ENCODE peak calls at places on chromosomes 4 and X, in eight cellular contexts. One of them, this sample, is unnamed.

GRCh38 chr4:155741546-155741945 is 17.3 kb upstream of the GUCY1B1 start:
- DNase-seq in heart left ventricle: no peak
- DNase-seq in GM13977: no peak
- DNase-seq in AG09309: no peak
- DNase-seq in upper lobe of right lung: no peak
- DNase-seq in WERI-Rb-1: no peak
- DNase-seq in RWPE1: no peak
- DNase-seq in B cell: no peak
- DNase-seq in this sample: no peak

GRCh38 chrX:115968436-115969252 is 201.9 kb upstream of the AGTR2 start:
- DNase-seq in heart left ventricle: peak
- DNase-seq in GM13977: peak
- DNase-seq in AG09309: no peak
- DNase-seq in upper lobe of right lung: peak
- DNase-seq in WERI-Rb-1: no peak
- DNase-seq in RWPE1: peak
- DNase-seq in B cell: no peak
- DNase-seq in this sample: peak

GRCh38 chr4:149164282-149164681 is 651.4 kb downstream of the IQCM start:
- DNase-seq in heart left ventricle: no peak
- DNase-seq in GM13977: no peak
- DNase-seq in AG09309: peak
- DNase-seq in upper lobe of right lung: no peak
- DNase-seq in WERI-Rb-1: no peak
- DNase-seq in RWPE1: no peak
- DNase-seq in B cell: no peak
- DNase-seq in this sample: no peak

GRCh38 chrX:132216806-132217202 is 2.4 kb downstream of the RAP2C start:
- DNase-seq in heart left ventricle: no peak
- DNase-seq in GM13977: no peak
- DNase-seq in AG09309: no peak
- DNase-seq in upper lobe of right lung: no peak
- DNase-seq in WERI-Rb-1: no peak
- DNase-seq in RWPE1: no peak
- DNase-seq in B cell: peak
- DNase-seq in this sample: no peak

GRCh38 chrX:129452523-129452922 is 70.8 kb downstream of the SMARCA1 start:
- DNase-seq in heart left ventricle: no peak
- DNase-seq in GM13977: no peak
- DNase-seq in AG09309: no peak
- DNase-seq in upper lobe of right lung: no peak
- DNase-seq in WERI-Rb-1: no peak
- DNase-seq in RWPE1: no peak
- DNase-seq in B cell: no peak
- DNase-seq in this sample: no peak

GRCh38 chrX:5733483-5733882 is 495.2 kb downstream of the NLGN4X start:
- DNase-seq in heart left ventricle: no peak
- DNase-seq in GM13977: no peak
- DNase-seq in AG09309: no peak
- DNase-seq in upper lobe of right lung: no peak
- DNase-seq in WERI-Rb-1: no peak
- DNase-seq in RWPE1: no peak
- DNase-seq in B cell: no peak
- DNase-seq in this sample: no peak

GRCh38 chr4:132863619-132864018 is 285.5 kb upstream of the PCDH10 start:
- DNase-seq in heart left ventricle: no peak
- DNase-seq in GM13977: no peak
- DNase-seq in AG09309: no peak
- DNase-seq in upper lobe of right lung: no peak
- DNase-seq in WERI-Rb-1: no peak
- DNase-seq in RWPE1: no peak
- DNase-seq in B cell: no peak
- DNase-seq in this sample: no peak

GRCh38 chrX:49915352-49916222 is 6.8 kb upstream of the CLCN5 start:
- DNase-seq in heart left ventricle: peak
- DNase-seq in GM13977: peak
- DNase-seq in AG09309: peak
- DNase-seq in upper lobe of right lung: no peak
- DNase-seq in WERI-Rb-1: peak
- DNase-seq in RWPE1: peak
- DNase-seq in B cell: peak
- DNase-seq in this sample: peak

GRCh38 chr4:51885371-51885770 is 42.4 kb downstream of the DCUN1D4 start:
- DNase-seq in heart left ventricle: no peak
- DNase-seq in GM13977: peak
- DNase-seq in AG09309: no peak
- DNase-seq in upper lobe of right lung: no peak
- DNase-seq in WERI-Rb-1: no peak
- DNase-seq in RWPE1: peak
- DNase-seq in B cell: no peak
- DNase-seq in this sample: no peak

GRCh38 chrX:24245201-24245600 is 68.7 kb downstream of the SUPT20HL2 start:
- DNase-seq in heart left ventricle: no peak
- DNase-seq in GM13977: no peak
- DNase-seq in AG09309: peak
- DNase-seq in upper lobe of right lung: no peak
- DNase-seq in WERI-Rb-1: peak
- DNase-seq in RWPE1: peak
- DNase-seq in B cell: no peak
- DNase-seq in this sample: no peak

GRCh38 chrX:829145-829544 is 198.6 kb downstream of the SHOX start:
- DNase-seq in heart left ventricle: no peak
- DNase-seq in GM13977: no peak
- DNase-seq in AG09309: no peak
- DNase-seq in upper lobe of right lung: no peak
- DNase-seq in WERI-Rb-1: no peak
- DNase-seq in RWPE1: no peak
- DNase-seq in B cell: no peak
- DNase-seq in this sample: no peak

GRCh38 chr4:65668201-65669007 is 1.9 kb downstream of the EPHA5 start:
- DNase-seq in heart left ventricle: no peak
- DNase-seq in GM13977: no peak
- DNase-seq in AG09309: no peak
- DNase-seq in upper lobe of right lung: peak
- DNase-seq in WERI-Rb-1: peak
- DNase-seq in RWPE1: no peak
- DNase-seq in B cell: no peak
- DNase-seq in this sample: peak

GRCh38 chr4:151407018-151407417 is 2.0 kb upstream of the FHIP1A start:
- DNase-seq in heart left ventricle: no peak
- DNase-seq in GM13977: no peak
- DNase-seq in AG09309: no peak
- DNase-seq in upper lobe of right lung: no peak
- DNase-seq in WERI-Rb-1: no peak
- DNase-seq in RWPE1: no peak
- DNase-seq in B cell: no peak
- DNase-seq in this sample: no peak

GRCh38 chr4:151401739-151402138 is 7.2 kb upstream of the FHIP1A start:
- DNase-seq in heart left ventricle: no peak
- DNase-seq in GM13977: no peak
- DNase-seq in AG09309: no peak
- DNase-seq in upper lobe of right lung: no peak
- DNase-seq in WERI-Rb-1: no peak
- DNase-seq in RWPE1: no peak
- DNase-seq in B cell: no peak
- DNase-seq in this sample: no peak

GRCh38 chr4:151402150-151402865 is 6.7 kb upstream of the FHIP1A start:
- DNase-seq in heart left ventricle: no peak
- DNase-seq in GM13977: no peak
- DNase-seq in AG09309: no peak
- DNase-seq in upper lobe of right lung: no peak
- DNase-seq in WERI-Rb-1: no peak
- DNase-seq in RWPE1: no peak
- DNase-seq in B cell: no peak
- DNase-seq in this sample: no peak

GRCh38 chr4:151400343-151400742 is 8.6 kb upstream of the FHIP1A start:
- DNase-seq in heart left ventricle: no peak
- DNase-seq in GM13977: no peak
- DNase-seq in AG09309: no peak
- DNase-seq in upper lobe of right lung: no peak
- DNase-seq in WERI-Rb-1: no peak
- DNase-seq in RWPE1: no peak
- DNase-seq in B cell: no peak
- DNase-seq in this sample: no peak

DNA sequence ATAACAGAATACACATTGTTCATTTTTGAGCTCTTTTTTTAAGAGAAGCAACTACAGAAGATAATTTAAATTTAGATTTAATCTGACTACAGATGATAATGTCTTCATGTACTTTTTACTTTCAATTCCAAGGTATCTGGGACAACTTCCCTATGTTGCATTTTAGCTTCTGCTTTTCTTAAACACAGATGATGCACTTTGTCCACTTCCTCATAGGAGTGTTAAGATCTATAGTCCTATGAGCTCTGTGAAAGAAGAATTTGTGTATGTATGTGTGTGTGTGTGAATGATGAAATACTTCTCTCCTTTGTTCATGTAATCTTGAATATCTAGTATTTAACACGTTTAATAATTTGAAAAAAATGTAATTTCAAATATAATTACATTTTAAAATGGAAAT is 5.3 kb upstream of the FHIP1A start:
- DNase-seq in heart left ventricle: no peak
- DNase-seq in GM13977: no peak
- DNase-seq in AG09309: no peak
- DNase-seq in upper lobe of right lung: no peak
- DNase-seq in WERI-Rb-1: no peak
- DNase-seq in RWPE1: no peak
- DNase-seq in B cell: no peak
- DNase-seq in this sample: no peak
- TF ChIP-seq CTCF in heart left ventricle: no peak
- TF ChIP-seq CTCF in GM13977: no peak
- TF ChIP-seq CTCF in AG09309: no peak
- TF ChIP-seq CTCF in upper lobe of right lung: no peak
- TF ChIP-seq CTCF in WERI-Rb-1: no peak
- TF ChIP-seq CTCF in RWPE1: no peak
- TF ChIP-seq CTCF in B cell: no peak
- TF ChIP-seq CTCF in this sample: no peak

DNA sequence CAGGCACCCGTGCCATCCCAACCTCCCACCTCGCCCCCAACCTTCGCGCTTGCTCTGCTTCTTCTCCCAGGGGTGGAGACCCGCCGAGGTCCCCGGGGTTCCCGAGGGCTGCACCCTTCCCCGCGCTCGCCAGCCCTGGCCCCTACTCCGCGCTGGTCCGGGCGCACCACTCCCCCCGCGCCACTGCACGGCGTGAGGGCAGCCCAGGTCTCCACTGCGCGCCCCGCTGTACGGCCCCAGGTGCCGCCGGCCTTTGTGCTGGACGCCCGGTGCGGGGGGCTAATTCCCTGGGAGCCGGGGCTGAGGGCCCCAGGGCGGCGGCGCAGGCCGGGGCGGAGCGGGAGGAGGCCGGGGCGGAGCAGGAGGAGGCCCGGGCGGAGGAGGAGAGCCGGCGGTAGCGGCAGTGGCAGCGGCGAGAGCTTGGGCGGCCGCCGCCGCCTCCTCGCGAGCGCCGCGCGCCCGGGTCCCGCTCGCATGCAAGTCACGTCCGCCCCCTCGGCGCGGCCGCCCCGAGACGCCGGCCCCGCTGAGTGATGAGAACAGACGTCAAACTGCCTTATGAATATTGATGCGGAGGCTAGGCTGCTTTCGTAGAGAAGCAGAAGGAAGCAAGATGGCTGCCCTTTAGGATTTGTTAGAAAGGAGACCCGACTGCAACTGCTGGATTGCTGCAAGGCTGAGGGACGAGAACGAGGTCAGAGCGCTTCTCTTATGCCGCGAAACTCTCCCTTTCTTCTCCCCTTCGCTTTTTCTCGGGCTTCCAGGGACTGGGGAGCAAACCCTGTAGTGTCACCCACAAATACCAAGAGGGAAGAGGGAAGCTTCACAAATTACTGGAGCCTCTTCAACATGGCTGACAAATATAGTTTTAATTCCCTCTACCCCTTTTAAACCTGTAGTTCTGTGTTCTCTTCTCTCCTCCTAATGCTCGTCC is at the start of gene TET2:
- DNase-seq in heart left ventricle: peak
- DNase-seq in GM13977: peak
- DNase-seq in AG09309: peak
- DNase-seq in upper lobe of right lung: peak
- DNase-seq in WERI-Rb-1: peak
- DNase-seq in RWPE1: peak
- DNase-seq in B cell: peak
- DNase-seq in this sample: peak
- TF ChIP-seq CTCF in heart left ventricle: no peak
- TF ChIP-seq CTCF in GM13977: no peak
- TF ChIP-seq CTCF in AG09309: no peak
- TF ChIP-seq CTCF in upper lobe of right lung: no peak
- TF ChIP-seq CTCF in WERI-Rb-1: no peak
- TF ChIP-seq CTCF in RWPE1: no peak
- TF ChIP-seq CTCF in B cell: no peak
- TF ChIP-seq CTCF in this sample: no peak

DNA sequence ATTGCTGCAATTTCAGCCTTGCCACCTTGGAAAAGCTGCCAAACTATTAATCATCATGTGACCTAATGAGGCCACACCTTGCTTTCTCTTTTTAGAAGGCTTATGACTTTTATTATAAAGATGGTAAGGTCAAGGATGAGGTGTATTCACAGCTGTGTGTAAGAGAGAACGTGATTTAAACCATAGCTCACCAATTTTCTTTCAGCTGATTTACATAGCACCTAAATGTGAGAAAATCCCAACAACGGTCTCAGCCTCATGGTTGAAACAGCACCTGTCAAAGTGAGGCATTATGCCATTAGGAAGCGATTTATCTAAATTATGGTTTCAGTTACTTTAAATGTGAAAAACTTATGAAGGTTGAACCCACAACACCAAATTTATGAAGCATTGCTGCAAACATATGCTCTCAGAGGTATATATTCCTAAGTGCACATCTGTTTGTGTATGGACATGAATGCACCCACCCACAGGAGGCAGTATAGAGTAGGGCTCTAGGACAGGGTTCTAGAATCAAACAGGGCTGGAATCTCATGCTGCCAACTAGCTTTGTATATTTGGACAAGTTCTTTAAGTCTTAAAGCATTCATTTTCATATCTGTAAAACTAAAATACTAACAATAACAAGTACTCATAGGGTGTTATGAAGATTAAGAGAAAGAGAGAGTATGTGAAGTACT is 40.7 kb downstream of the ANXA3 start:
- DNase-seq in heart left ventricle: no peak
- DNase-seq in GM13977: peak
- DNase-seq in AG09309: no peak
- DNase-seq in upper lobe of right lung: no peak
- DNase-seq in WERI-Rb-1: no peak
- DNase-seq in RWPE1: peak
- DNase-seq in B cell: no peak
- DNase-seq in this sample: no peak
- TF ChIP-seq CTCF in heart left ventricle: peak
- TF ChIP-seq CTCF in GM13977: peak
- TF ChIP-seq CTCF in AG09309: peak
- TF ChIP-seq CTCF in upper lobe of right lung: peak
- TF ChIP-seq CTCF in WERI-Rb-1: peak
- TF ChIP-seq CTCF in RWPE1: no peak
- TF ChIP-seq CTCF in B cell: peak
- TF ChIP-seq CTCF in this sample: peak

DNA sequence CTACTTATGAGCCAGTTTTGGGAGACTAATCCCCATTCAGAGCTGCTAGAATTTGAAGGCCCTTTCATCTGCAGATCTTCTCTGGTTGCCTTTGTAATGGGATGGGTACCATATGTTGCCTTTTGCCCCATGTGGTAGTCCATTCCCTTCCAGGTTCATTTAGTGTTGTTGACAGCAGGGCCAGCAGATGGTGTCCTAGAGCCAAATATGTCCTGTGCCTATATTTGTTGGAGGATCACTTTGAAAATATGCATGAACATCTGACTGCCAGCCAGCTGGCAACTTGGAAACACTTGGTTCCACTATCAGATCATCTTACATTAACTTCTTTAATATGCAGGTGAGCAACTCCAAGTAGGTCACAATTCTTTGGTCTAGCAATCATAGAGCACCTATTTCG is 30.4 kb downstream of the CFAP299 start:
- DNase-seq in heart left ventricle: peak
- DNase-seq in GM13977: peak
- DNase-seq in AG09309: peak
- DNase-seq in upper lobe of right lung: peak
- DNase-seq in WERI-Rb-1: peak
- DNase-seq in RWPE1: peak
- DNase-seq in B cell: peak
- DNase-seq in this sample: peak
- TF ChIP-seq CTCF in heart left ventricle: peak
- TF ChIP-seq CTCF in GM13977: peak
- TF ChIP-seq CTCF in AG09309: peak
- TF ChIP-seq CTCF in upper lobe of right lung: peak
- TF ChIP-seq CTCF in WERI-Rb-1: peak
- TF ChIP-seq CTCF in RWPE1: peak
- TF ChIP-seq CTCF in B cell: peak
- TF ChIP-seq CTCF in this sample: peak